ENCODE peak calls at places on chromosomes 13 and 19, in ten cellular contexts. W is endothelial cell of umbilical vein, L is esophagus muscularis mucosa, E is breast epithelium, K is H1, Y is GM23338, A is stomach, X is Panc1, Q is suprapubic skin, F is spleen. J is an unnamed sample.

GRCh38 chr19:955803-956746 is 28.1 kb upstream of the WDR18 start:
- DNase-seq in W (no peak), L (no peak), E (no peak), K (no peak), Y (no peak), A (no peak), X (no peak), Q (peak; percentile 50), F (no peak), J (no peak)

GRCh38 chr13:96532804-96533203 is 442.9 kb downstream of the HS6ST3 start:
- DNase-seq in W (no peak), L (no peak), E (no peak), K (no peak), Y (no peak), A (no peak), X (no peak), Q (no peak), F (no peak), J (no peak)

GRCh38 chr19:33040994-33041827 is 23.5 kb downstream of the RHPN2 start:
- DNase-seq in W (no peak), L (no peak), E (peak; percentile 80), K (no peak), Y (no peak), A (peak; percentile 50), X (peak; percentile 82), Q (no peak), F (no peak), J (no peak)

GRCh38 chr13:44848956-44849748 is 140.1 kb downstream of the NUFIP1 start:
- DNase-seq in W (no peak), L (no peak), E (no peak), K (no peak), Y (peak; percentile 38), A (no peak), X (no peak), Q (no peak), F (no peak), J (no peak)

GRCh38 chr19:33865306-33865705 is 68.6 kb downstream of the KCTD15 start:
- DNase-seq in W (no peak), L (peak; percentile 55), E (no peak), K (no peak), Y (no peak), A (no peak), X (no peak), Q (no peak), F (peak; percentile 32), J (no peak)

GRCh38 chr19:19329199-19329598 is 8.6 kb downstream of the MAU2 start:
- DNase-seq in W (peak; percentile 44), L (no peak), E (no peak), K (no peak), Y (no peak), A (no peak), X (no peak), Q (no peak), F (no peak), J (no peak)

GRCh38 chr13:81987159-81987558 is 1646.2 kb upstream of the SPRY2 start:
- DNase-seq in W (no peak), L (no peak), E (no peak), K (no peak), Y (peak; percentile 49), A (no peak), X (no peak), Q (no peak), F (no peak), J (no peak)

GRCh38 chr19:46944918-46945628 is 74.6 kb upstream of the NPAS1 start:
- DNase-seq in W (peak; percentile 54), L (no peak), E (no peak), K (no peak), Y (peak; percentile 78), A (no peak), X (no peak), Q (peak; percentile 73), F (no peak), J (no peak)

GRCh38 chr13:111228262-111229144 is 91.9 kb upstream of the TEX29 start:
- DNase-seq in W (no peak), L (no peak), E (no peak), K (no peak), Y (no peak), A (no peak), X (no peak), Q (no peak), F (no peak), J (no peak)

GRCh38 chr19:1264801-1265610 is 4.1 kb upstream of the CIRBP start:
- DNase-seq in W (peak; percentile 68), L (no peak), E (peak; percentile 78), K (no peak), Y (peak; percentile 87), A (peak; percentile 73), X (no peak), Q (peak; percentile 90), F (peak; percentile 88), J (peak; percentile 84)

GRCh38 chr13:74550039-74550438 is 415.8 kb upstream of the KLF12 start:
- DNase-seq in W (no peak), L (no peak), E (no peak), K (no peak), Y (peak; percentile 53), A (no peak), X (no peak), Q (no peak), F (no peak), J (no peak)

GRCh38 chr19:49677232-49677881 is at the start of gene PRMT1:
- DNase-seq in W (no peak), L (no peak), E (no peak), K (no peak), Y (peak; percentile 67), A (no peak), X (no peak), Q (no peak), F (peak; percentile 92), J (no peak)

GRCh38 chr13:74662895-74663294 is 528.7 kb upstream of the KLF12 start:
- DNase-seq in W (no peak), L (no peak), E (no peak), K (no peak), Y (no peak), A (no peak), X (no peak), Q (no peak), F (no peak), J (no peak)

GRCh38 chr13:80547885-80548284 is 207.0 kb upstream of the SPRY2 start:
- DNase-seq in W (peak; percentile 84), L (no peak), E (no peak), K (no peak), Y (no peak), A (no peak), X (no peak), Q (no peak), F (no peak), J (no peak)

GRCh38 chr19:50722248-50723013 is 733 bp upstream of the CLEC11A start:
- DNase-seq in W (no peak), L (no peak), E (no peak), K (no peak), Y (no peak), A (no peak), X (no peak), Q (no peak), F (no peak), J (no peak)

GRCh38 chr13:80157261-80157942 is 183.5 kb downstream of the SPRY2 start:
- DNase-seq in W (no peak), L (no peak), E (no peak), K (no peak), Y (no peak), A (no peak), X (no peak), Q (no peak), F (no peak), J (peak; percentile 22)

GRCh38 chr13:105918842-105919741 is 616.4 kb downstream of the EFNB2 start:
- DNase-seq in W (peak; percentile 42), L (no peak), E (no peak), K (no peak), Y (peak; percentile 27), A (peak; percentile 54), X (peak; percentile 8), Q (no peak), F (no peak), J (no peak)

GRCh38 chr19:11448923-11449554 is 13.6 kb downstream of the PRKCSH start:
- DNase-seq in W (no peak), L (no peak), E (no peak), K (no peak), Y (no peak), A (no peak), X (no peak), Q (no peak), F (no peak), J (peak; percentile 79)
- H3K36me3 ChIP-seq in W (peaks cover 4% of the 10 kb centered on the region), L (peaks cover 51% of the 10 kb centered on the region), E (peaks cover 17% of the 10 kb centered on the region), K (peaks cover 33% of the 10 kb centered on the region), Y (no peaks in the 10 kb centered on the region), A (peaks cover 71% of the 10 kb centered on the region), X (no peaks in the 10 kb centered on the region), Q (peaks cover 71% of the 10 kb centered on the region), F (peaks cover 71% of the 10 kb centered on the region), J (peaks cover 69% of the 10 kb centered on the region)

GRCh38 chr13:50025446-50025845 is 10.2 kb downstream of the KCNRG start:
- DNase-seq in W (peak; percentile 72), L (no peak), E (no peak), K (no peak), Y (no peak), A (no peak), X (no peak), Q (no peak), F (no peak), J (no peak)
- TF ChIP-seq POLR2AphosphoS5 in W (no peak), L (no peak), E (no peak), K (no peak), Y (no peak), A (no peak), X (no peak), Q (no peak), F (no peak), J (no peak)

DNA sequence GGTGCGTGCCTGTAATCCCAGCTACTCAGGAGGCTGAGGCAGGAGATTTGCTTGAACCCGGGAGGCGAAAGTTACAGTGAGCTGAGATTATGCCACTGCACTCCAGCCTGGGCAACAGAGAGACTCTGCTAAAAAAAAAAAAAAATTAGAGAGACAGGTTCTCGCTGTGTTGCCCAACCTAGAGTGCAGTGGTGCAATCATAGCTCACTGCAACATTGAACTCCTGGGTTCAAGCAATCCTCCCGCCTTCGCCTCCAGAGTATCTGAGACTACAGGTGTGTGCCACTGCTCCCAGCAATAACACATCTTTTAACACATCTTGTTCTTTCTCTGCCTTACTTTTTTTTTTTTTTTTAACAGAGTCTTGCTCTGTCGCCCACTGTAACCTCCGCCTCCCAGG is 32.7 kb downstream of the CLEC17A start:
- DNase-seq in W (no peak), L (no peak), E (peak; percentile 6), K (no peak), Y (no peak), A (no peak), X (no peak), Q (no peak), F (no peak), J (peak; percentile 28)
- H3K27ac ChIP-seq in W (no peak overlapping the region), L (no peak overlapping the region), E (no peak overlapping the region), K (no peak overlapping the region), Y (no peak overlapping the region), A (no peak overlapping the region), X (no peak overlapping the region), Q (no peak overlapping the region), F (peak overlapping the region; percentile 81), J (peak overlapping the region; percentile 47)

DNA sequence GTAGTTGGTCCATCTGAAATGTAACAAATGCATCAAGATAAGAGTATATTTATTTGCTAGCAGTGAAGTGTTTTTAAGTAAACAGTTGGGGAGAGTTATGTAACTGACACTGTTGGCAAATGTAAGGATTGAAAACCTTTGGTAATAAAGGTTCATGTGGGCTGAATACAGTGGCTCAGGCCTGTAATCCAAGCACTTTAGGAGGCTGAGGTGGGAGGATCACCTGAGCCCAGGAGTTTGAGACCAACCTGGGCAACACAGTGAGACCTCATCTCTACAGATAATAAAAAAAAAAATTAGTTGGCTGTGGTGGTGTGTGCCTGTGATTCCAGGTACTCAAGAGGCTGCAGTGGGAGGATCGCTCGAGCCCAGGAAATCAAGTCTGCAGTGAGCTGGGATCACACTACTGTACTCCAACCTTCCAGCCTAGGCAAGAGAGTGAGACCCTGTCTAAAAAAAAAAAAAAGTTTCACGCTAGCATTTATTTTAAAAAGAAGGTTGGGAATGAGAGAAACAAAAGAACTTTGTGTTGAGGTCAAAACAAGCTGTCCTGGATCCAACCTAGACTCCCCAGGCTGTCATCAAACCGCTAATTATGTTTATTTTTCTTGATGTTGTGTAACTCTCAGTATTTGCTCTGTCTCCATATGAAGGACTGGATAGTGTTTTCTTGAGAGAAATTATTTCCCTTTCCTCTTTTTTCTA is 20.7 kb downstream of the SETDB2 start:
- DNase-seq in W (no peak), L (no peak), E (no peak), K (no peak), Y (no peak), A (no peak), X (no peak), Q (no peak), F (no peak), J (no peak)
- H3K36me3 ChIP-seq in W (no peaks in the 10 kb centered on the region), L (peaks cover 21% of the 10 kb centered on the region), E (peaks cover 14% of the 10 kb centered on the region), K (peaks cover 19% of the 10 kb centered on the region), Y (peaks cover 21% of the 10 kb centered on the region), A (peaks cover 75% of the 10 kb centered on the region), X (peaks cover 2% of the 10 kb centered on the region), Q (peaks cover 52% of the 10 kb centered on the region), F (peaks cover 100% of the 10 kb centered on the region), J (peaks cover 5% of the 10 kb centered on the region)

J was measured in upper lobe of left lung.